ENCODE peak calls at places on chromosomes 11 and 22, in eight cellular contexts. V is head of caudate nucleus; P is GM12865; S is NCI-H748 treated with DMSO at 0.1 percent for 48 hours; J is activated naive CD8-positive, alpha-beta T cell treated with anti-CD3 and anti-CD28 coated beads, Interleukin-2, amount 10 ng/mL, durations not matched to agents 7 days and 5 days; M is type B pancreatic cell; H is hypothalamus; Y is suprapubic skin. G is an unnamed sample.

GRCh38 chr22:48333816-48334735 is 1493.6 kb downstream of the BRD1 start:
- DNase-seq in V (no peak), M (no peak), P (no peak), Y (no peak), H (no peak), S (no peak), J (no peak), G (no peak)

GRCh38 chr11:36311926-36312592 is 16.0 kb downstream of the PRR5L start:
- DNase-seq in J (no peak), V (no peak), P (no peak), S (no peak), M (no peak), Y (no peak), H (no peak), G (peak; percentile 25)

GRCh38 chr11:19739872-19740271 is 27.2 kb downstream of the NAV2 start:
- DNase-seq in P (no peak), V (peak; percentile 67), S (no peak), H (no peak), M (no peak), J (no peak), Y (no peak), G (no peak)

GRCh38 chr11:69295995-69296889 is 2.3 kb downstream of the MYEOV start:
- DNase-seq in Y (peak; percentile 92), J (no peak), M (no peak), H (no peak), P (no peak), S (no peak), V (no peak), G (no peak)

GRCh38 chr11:107858217-107859070 is at the start of gene SLC35F2:
- DNase-seq in V (peak; percentile 66), P (peak; percentile 94), S (peak; percentile 35), M (peak; percentile 71), J (peak; percentile 77), H (peak; percentile 9), Y (no peak), G (no peak)

GRCh38 chr22:44206696-44207095 is 26.0 kb downstream of the PARVG start:
- DNase-seq in S (no peak), M (no peak), Y (no peak), P (no peak), V (peak; percentile 10), H (no peak), J (peak; percentile 7), G (no peak)

GRCh38 chr22:28440517-28441366 is 238.9 kb downstream of the TTC28 start:
- DNase-seq in S (no peak), J (no peak), P (no peak), V (no peak), Y (no peak), M (no peak), H (no peak), G (no peak)

GRCh38 chr22:46061431-46062231 is 84.7 kb upstream of the WNT7B start:
- DNase-seq in V (peak; percentile 50), M (no peak), Y (peak; percentile 76), P (no peak), J (peak; percentile 26), S (no peak), H (no peak), G (no peak)

GRCh38 chr11:35675901-35676610 is 13.5 kb downstream of the TRIM44 start:
- DNase-seq in Y (no peak), M (no peak), H (no peak), S (no peak), J (no peak), P (peak; percentile 5), V (no peak), G (no peak)

GRCh38 chr11:45771194-45771941 is 33.6 kb upstream of the SLC35C1 start:
- DNase-seq in V (peak; percentile 84), M (peak; percentile 79), H (peak; percentile 45), S (no peak), J (peak; percentile 79), P (peak; percentile 54), Y (peak; percentile 83), G (peak; percentile 12)

GRCh38 chr11:56799691-56800090 is 51.2 kb upstream of the OR9G4 start:
- DNase-seq in J (no peak), Y (no peak), P (no peak), S (no peak), H (no peak), M (no peak), V (no peak), G (no peak)

GRCh38 chr11:132087148-132087547 is 716.7 kb downstream of the NTM start:
- DNase-seq in Y (no peak), J (no peak), M (no peak), H (no peak), P (no peak), S (no peak), V (no peak), G (no peak)

GRCh38 chr11:126282361-126282741 is 542 bp upstream of the TIRAP start:
- DNase-seq in J (peak; percentile 53), Y (no peak), P (peak; percentile 41), S (no peak), H (peak; percentile 24), M (no peak), V (peak; percentile 68), G (no peak)

GRCh38 chr11:10192036-10192435 is 102.0 kb downstream of the SBF2 start:
- DNase-seq in Y (no peak), V (no peak), J (no peak), S (no peak), M (no peak), H (no peak), P (no peak), G (no peak)

GRCh38 chr11:27471067-27471587 is 1.5 kb downstream of the LGR4 start:
- DNase-seq in S (peak; percentile 42), P (no peak), M (no peak), Y (no peak), V (no peak), H (no peak), J (no peak), G (no peak)

GRCh38 chr22:35275580-35275979 is 18.3 kb downstream of the HMGXB4 start:
- DNase-seq in S (no peak), J (no peak), M (no peak), Y (no peak), H (no peak), V (no peak), P (no peak), G (no peak)

G was measured in HFF-Myc.